ENCODE peak calls at places on chromosomes 1 and 21, in four cellular contexts. G, X, E and N are unnamed samples.

GRCh38 chr1:248737457-248737856 is 18.1 kb downstream of the LYPD8 start:
- DNase-seq in E (no peak), X (no peak), G (no peak), N (no peak)

GRCh38 chr1:81758213-81758612 is 42.5 kb upstream of the ADGRL2 start:
- DNase-seq in G (no peak), X (no peak), E (no peak), N (no peak)

GRCh38 chr1:245216356-245217110 is 61.7 kb downstream of the KIF26B start:
- DNase-seq in E (no peak), G (no peak), X (no peak), N (peak; percentile 60)

GRCh38 chr1:167618366-167618765 is 11.7 kb upstream of the RCSD1 start:
- DNase-seq in E (no peak), X (no peak), G (no peak), N (no peak)

GRCh38 chr1:61327436-61327835 is 245.1 kb downstream of the NFIA start:
- DNase-seq in G (no peak), E (no peak), X (no peak), N (no peak)

GRCh38 chr1:99503276-99503747 is 142.6 kb upstream of the PALMD start:
- DNase-seq in X (no peak), E (no peak), G (no peak), N (no peak)

GRCh38 chr1:91585982-91586381 is 85.3 kb downstream of the CDC7 start:
- DNase-seq in E (no peak), X (no peak), G (no peak), N (no peak)

GRCh38 chr1:113783254-113784103 is 24.2 kb upstream of the PHTF1 start:
- DNase-seq in X (no peak), G (no peak), E (no peak), N (no peak)

GRCh38 chr1:173444757-173445156 is 32.4 kb upstream of the PRDX6 start:
- DNase-seq in E (no peak), G (no peak), X (no peak), N (no peak)

GRCh38 chr1:180842052-180842451 is 70.6 kb upstream of the KIAA1614 start:
- DNase-seq in E (no peak), G (no peak), X (no peak), N (no peak)

GRCh38 chr1:28927442-28928305 is 13.3 kb downstream of the EPB41 start:
- DNase-seq in X (no peak), E (no peak), G (no peak), N (no peak)

GRCh38 chr1:160161965-160162705 is 10.7 kb downstream of the ATP1A4 start:
- DNase-seq in G (no peak), X (no peak), E (peak; percentile 53), N (no peak)

GRCh38 chr1:230123280-230124186 is 56.5 kb downstream of the GALNT2 start:
- DNase-seq in E (peak; percentile 35), X (no peak), G (no peak), N (no peak)

GRCh38 chr21:45887121-45887611 is 94.4 kb upstream of the COL6A1 start:
- DNase-seq in G (no peak), X (no peak), E (no peak), N (no peak)

GRCh38 chr1:57329932-57330331 is 93.9 kb downstream of the DAB1 start:
- DNase-seq in X (no peak), G (no peak), E (no peak), N (no peak)

GRCh38 chr1:116433283-116434257 is 60.5 kb downstream of the ATP1A1 start:
- DNase-seq in X (no peak), G (no peak), E (peak; percentile 93), N (no peak)

GRCh38 chr1:222168621-222169020 is 379.3 kb downstream of the HHIPL2 start:
- DNase-seq in X (no peak), G (no peak), E (no peak), N (no peak)

GRCh38 chr1:152495066-152495675 is 15.4 kb upstream of the LCE5A start:
- DNase-seq in G (no peak), E (peak; percentile 21), X (no peak), N (no peak)

GRCh38 chr1:231734417-231734816 is 107.8 kb downstream of the DISC1 start:
- DNase-seq in X (no peak), E (no peak), G (no peak), N (no peak)

GRCh38 chr1:178488393-178488792 is 8.4 kb downstream of the CLEC20A start:
- DNase-seq in X (no peak), G (no peak), E (no peak), N (no peak)

GRCh38 chr1:230926182-230926581 is 52.5 kb downstream of the TTC13 start:
- DNase-seq in E (no peak), X (no peak), G (no peak), N (no peak)

GRCh38 chr1:231420299-231420958 is 1.7 kb downstream of the EGLN1 start:
- DNase-seq in X (no peak), G (no peak), E (no peak), N (peak; percentile 46)

GRCh38 chr1:205438213-205439158 is 16.6 kb upstream of the LEMD1 start:
- DNase-seq in G (peak; percentile 82), E (peak; percentile 58), X (peak; percentile 45), N (peak; percentile 37)

GRCh38 chr1:175095978-175096611 is 28.5 kb downstream of the TNN start:
- DNase-seq in E (peak; percentile 74), G (no peak), X (no peak), N (no peak)

GRCh38 chr1:185720633-185721272 is 13.4 kb upstream of the HMCN1 start:
- DNase-seq in E (peak; percentile 17), G (no peak), X (peak; percentile 35), N (no peak)

GRCh38 chr1:164534863-164535590 is 24.0 kb upstream of the PBX1 start:
- DNase-seq in G (no peak), X (no peak), E (no peak), N (no peak)

GRCh38 chr1:17858027-17858426 is 102.9 kb downstream of the ACTL8 start:
- DNase-seq in E (no peak), G (no peak), X (no peak), N (no peak)

GRCh38 chr1:232548651-232549050 is 81.3 kb downstream of the SIPA1L2 start:
- DNase-seq in E (no peak), X (no peak), G (no peak), N (no peak)

GRCh38 chr1:5982868-5983267 is 9.4 kb downstream of the NPHP4 start:
- DNase-seq in E (no peak), X (no peak), G (no peak), N (no peak)

GRCh38 chr1:116852910-116853309 is 56.8 kb upstream of the PTGFRN start:
- DNase-seq in X (no peak), E (no peak), G (no peak), N (no peak)

GRCh38 chr1:182389619-182390047 is 2.0 kb downstream of the GLUL start:
- DNase-seq in X (no peak), G (peak; percentile 81), E (peak; percentile 38), N (no peak)

GRCh38 chr1:2276803-2277580 is 48.9 kb downstream of the SKI start:
- DNase-seq in X (no peak), E (no peak), G (no peak), N (no peak)

DNA sequence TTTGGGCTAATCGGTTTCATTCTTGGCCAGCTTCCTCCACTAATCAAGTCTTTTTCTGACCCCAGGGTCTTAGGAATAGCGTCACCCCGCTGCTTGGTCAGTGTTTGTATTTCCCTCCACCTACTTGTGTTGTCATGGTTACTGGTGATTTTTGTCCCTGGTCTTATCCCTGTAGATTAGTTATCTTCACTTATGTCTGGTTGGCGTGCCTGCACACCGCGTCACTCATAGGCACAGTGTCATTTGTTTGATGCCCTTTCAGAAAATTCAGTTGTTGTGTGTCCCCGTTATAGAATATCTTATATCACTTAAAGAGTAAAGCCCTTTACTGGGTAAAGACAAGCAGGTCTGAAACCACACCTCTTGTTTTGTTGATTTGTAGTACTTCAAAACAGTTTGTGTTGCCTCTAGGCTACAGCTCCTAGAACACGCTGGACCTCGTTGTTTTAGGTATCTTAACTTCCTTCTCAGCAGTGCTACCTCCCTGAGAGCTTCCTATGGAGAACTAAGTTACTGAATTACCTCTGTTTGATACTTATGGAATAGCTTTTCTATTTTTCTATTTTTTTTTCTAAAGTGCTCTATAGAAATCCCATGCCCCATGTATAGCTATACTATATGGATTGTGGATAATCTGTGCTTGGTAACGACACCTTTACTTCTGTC is 897 bp downstream of the PPP1R12B start:
- DNase-seq in E (peak; percentile 43), X (no peak), G (no peak), N (peak; percentile 44)
- H3K4me1 ChIP-seq in E (peaks cover 61% of the 10 kb centered on the region), X (peaks cover 15% of the 10 kb centered on the region), G (no peaks in the 10 kb centered on the region), N (peaks cover 7% of the 10 kb centered on the region)

DNA sequence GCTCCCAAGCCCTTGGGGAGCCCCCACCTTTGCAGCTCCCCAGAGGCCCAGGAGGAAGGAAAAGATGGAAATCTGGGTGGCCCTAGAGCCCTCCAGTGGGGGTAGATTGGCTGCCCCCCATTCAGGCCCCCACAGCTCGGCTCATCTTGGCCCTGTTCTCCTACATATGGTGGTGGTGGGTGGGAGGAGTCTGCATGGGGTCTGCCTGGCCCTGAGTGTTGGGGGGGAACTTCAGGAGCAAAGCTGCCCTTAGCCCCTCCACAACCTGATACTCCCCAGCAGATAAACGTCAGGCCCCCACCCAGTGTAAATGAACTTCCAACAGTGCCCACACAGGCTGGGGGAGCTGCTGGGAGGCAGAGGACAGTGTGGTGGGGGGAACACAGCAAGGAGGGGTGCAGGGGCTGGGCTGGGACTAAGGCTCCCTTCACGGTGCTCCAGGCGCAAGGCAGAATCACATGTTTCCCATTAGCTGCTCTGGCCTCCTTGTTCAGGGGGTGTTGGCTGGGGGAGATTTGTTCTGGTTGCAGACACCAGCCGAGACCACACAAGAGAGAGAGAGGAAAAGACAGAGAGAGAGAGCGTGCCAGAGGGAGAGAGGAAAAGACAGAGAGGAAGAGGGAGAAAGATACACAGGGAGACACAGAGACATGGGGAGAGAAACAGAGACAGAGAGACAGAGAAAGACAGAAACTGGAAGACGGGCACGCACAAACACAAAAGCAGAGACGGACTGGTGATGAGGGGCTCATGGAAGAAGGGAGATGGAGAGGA is 42.6 kb downstream of the AHDC1 start:
- DNase-seq in G (no peak), E (no peak), X (no peak), N (no peak)
- H3K4me1 ChIP-seq in G (peaks cover 28% of the 10 kb centered on the region), E (peaks cover 75% of the 10 kb centered on the region), X (peaks cover 75% of the 10 kb centered on the region), N (peaks cover 46% of the 10 kb centered on the region)

GRCh38 chr1:110346690-110347089 is 7.5 kb downstream of the RBM15 start:
- DNase-seq in E (no peak), G (no peak), X (no peak), N (no peak)
- H3K4me1 ChIP-seq in E (peaks cover 96% of the 10 kb centered on the region), G (no peaks in the 10 kb centered on the region), X (no peaks in the 10 kb centered on the region), N (peaks cover 3% of the 10 kb centered on the region)

GRCh38 chr1:97740891-97741290 is 179.9 kb downstream of the DPYD start:
- DNase-seq in E (no peak), G (no peak), X (no peak), N (no peak)
- H3K4me1 ChIP-seq in E (no peaks in the 10 kb centered on the region), G (no peaks in the 10 kb centered on the region), X (no peaks in the 10 kb centered on the region), N (no peaks in the 10 kb centered on the region)

GRCh38 chr1:26553942-26554682 is 24.6 kb downstream of the RPS6KA1 start:
- DNase-seq in G (no peak), E (no peak), X (no peak), N (no peak)
- H3K4me1 ChIP-seq in G (no peaks in the 10 kb centered on the region), E (peaks cover 29% of the 10 kb centered on the region), X (no peaks in the 10 kb centered on the region), N (peaks cover 50% of the 10 kb centered on the region)

GRCh38 chr1:19644422-19644760 is 280 bp downstream of the NBL1 start:
- DNase-seq in G (no peak), E (no peak), X (no peak), N (no peak)
- H3K4me1 ChIP-seq in G (no peaks in the 10 kb centered on the region), E (peaks cover 47% of the 10 kb centered on the region), X (peaks cover 71% of the 10 kb centered on the region), N (peaks cover 18% of the 10 kb centered on the region)